ENCODE peak calls at places on chromosome 16, in eight cellular contexts. One of them, this sample, is unnamed.

GRCh38 chr16:11079657-11080187 is 135.4 kb downstream of the CLEC16A start:
- DNase-seq in OCI-LY7: no peak
- DNase-seq in colonic mucosa: no peak
- DNase-seq in HL-60: no peak
- DNase-seq in stomach: no peak
- DNase-seq in kidney epithelial cell: no peak
- DNase-seq in AG04450: peak; percentile 93
- DNase-seq in iPS DF 6.9: no peak
- DNase-seq in this sample: peak; percentile 93

GRCh38 chr16:22684282-22685161 is 129.4 kb upstream of the HS3ST2 start:
- DNase-seq in HL-60: no peak
- DNase-seq in kidney epithelial cell: no peak
- DNase-seq in AG04450: no peak
- DNase-seq in iPS DF 6.9: no peak
- DNase-seq in colonic mucosa: no peak
- DNase-seq in stomach: no peak
- DNase-seq in OCI-LY7: no peak
- DNase-seq in this sample: no peak

GRCh38 chr16:27526169-27526568 is 23.5 kb downstream of the GTF3C1 start:
- DNase-seq in AG04450: no peak
- DNase-seq in kidney epithelial cell: no peak
- DNase-seq in HL-60: no peak
- DNase-seq in OCI-LY7: no peak
- DNase-seq in iPS DF 6.9: no peak
- DNase-seq in colonic mucosa: no peak
- DNase-seq in stomach: peak; percentile 30
- DNase-seq in this sample: no peak

GRCh38 chr16:52439171-52439701 is 107.7 kb downstream of the TOX3 start:
- DNase-seq in stomach: no peak
- DNase-seq in AG04450: no peak
- DNase-seq in iPS DF 6.9: no peak
- DNase-seq in HL-60: no peak
- DNase-seq in colonic mucosa: no peak
- DNase-seq in kidney epithelial cell: no peak
- DNase-seq in OCI-LY7: peak; percentile 5
- DNase-seq in this sample: no peak

GRCh38 chr16:67287960-67288359 is 8.6 kb downstream of the PLEKHG4 start:
- DNase-seq in HL-60: no peak
- DNase-seq in AG04450: no peak
- DNase-seq in kidney epithelial cell: no peak
- DNase-seq in stomach: no peak
- DNase-seq in colonic mucosa: no peak
- DNase-seq in OCI-LY7: no peak
- DNase-seq in iPS DF 6.9: no peak
- DNase-seq in this sample: no peak

GRCh38 chr16:81588326-81589081 is 143.9 kb downstream of the CMIP start:
- DNase-seq in iPS DF 6.9: no peak
- DNase-seq in kidney epithelial cell: no peak
- DNase-seq in colonic mucosa: no peak
- DNase-seq in AG04450: no peak
- DNase-seq in stomach: no peak
- DNase-seq in HL-60: no peak
- DNase-seq in OCI-LY7: no peak
- DNase-seq in this sample: no peak

GRCh38 chr16:12801511-12802042 is 2.1 kb downstream of the CPPED1 start:
- DNase-seq in stomach: no peak
- DNase-seq in HL-60: peak; percentile 91
- DNase-seq in AG04450: no peak
- DNase-seq in iPS DF 6.9: no peak
- DNase-seq in kidney epithelial cell: no peak
- DNase-seq in OCI-LY7: peak; percentile 14
- DNase-seq in colonic mucosa: peak; percentile 31
- DNase-seq in this sample: peak; percentile 16

GRCh38 chr16:78509965-78510364 is 410.5 kb downstream of the WWOX start:
- DNase-seq in stomach: no peak
- DNase-seq in kidney epithelial cell: no peak
- DNase-seq in AG04450: no peak
- DNase-seq in iPS DF 6.9: no peak
- DNase-seq in colonic mucosa: no peak
- DNase-seq in HL-60: no peak
- DNase-seq in OCI-LY7: no peak
- DNase-seq in this sample: no peak

GRCh38 chr16:57753448-57754353 is 18.1 kb downstream of the KATNB1 start:
- DNase-seq in AG04450: no peak
- DNase-seq in colonic mucosa: no peak
- DNase-seq in HL-60: no peak
- DNase-seq in stomach: no peak
- DNase-seq in OCI-LY7: no peak
- DNase-seq in iPS DF 6.9: no peak
- DNase-seq in kidney epithelial cell: no peak
- DNase-seq in this sample: no peak

GRCh38 chr16:31009120-31009519 is 1.3 kb downstream of the STX1B start:
- DNase-seq in colonic mucosa: no peak
- DNase-seq in kidney epithelial cell: no peak
- DNase-seq in stomach: no peak
- DNase-seq in OCI-LY7: no peak
- DNase-seq in AG04450: no peak
- DNase-seq in HL-60: no peak
- DNase-seq in iPS DF 6.9: no peak
- DNase-seq in this sample: no peak

GRCh38 chr16:10859650-10860049 is 17.4 kb upstream of the CIITA start:
- DNase-seq in colonic mucosa: no peak
- DNase-seq in HL-60: no peak
- DNase-seq in stomach: no peak
- DNase-seq in kidney epithelial cell: no peak
- DNase-seq in OCI-LY7: no peak
- DNase-seq in iPS DF 6.9: no peak
- DNase-seq in AG04450: no peak
- DNase-seq in this sample: no peak

GRCh38 chr16:78365376-78365775 is 265.9 kb downstream of the WWOX start:
- DNase-seq in iPS DF 6.9: no peak
- DNase-seq in colonic mucosa: no peak
- DNase-seq in AG04450: no peak
- DNase-seq in HL-60: no peak
- DNase-seq in OCI-LY7: no peak
- DNase-seq in kidney epithelial cell: no peak
- DNase-seq in stomach: no peak
- DNase-seq in this sample: no peak

GRCh38 chr16:30875881-30876791 is 17.7 kb downstream of the BCL7C start:
- DNase-seq in stomach: no peak
- DNase-seq in OCI-LY7: peak; percentile 80
- DNase-seq in kidney epithelial cell: no peak
- DNase-seq in iPS DF 6.9: no peak
- DNase-seq in AG04450: no peak
- DNase-seq in HL-60: peak; percentile 67
- DNase-seq in colonic mucosa: peak; percentile 38
- DNase-seq in this sample: no peak

GRCh38 chr16:88769617-88770458 is 15.2 kb downstream of the PIEZO1 start:
- DNase-seq in AG04450: no peak
- DNase-seq in colonic mucosa: peak; percentile 76
- DNase-seq in OCI-LY7: peak; percentile 75
- DNase-seq in iPS DF 6.9: no peak
- DNase-seq in kidney epithelial cell: no peak
- DNase-seq in stomach: no peak
- DNase-seq in HL-60: peak; percentile 14
- DNase-seq in this sample: no peak

GRCh38 chr16:11836653-11837244 is 14.6 kb downstream of the RSL1D1 start:
- DNase-seq in iPS DF 6.9: no peak
- DNase-seq in colonic mucosa: no peak
- DNase-seq in HL-60: no peak
- DNase-seq in kidney epithelial cell: peak; percentile 43
- DNase-seq in OCI-LY7: no peak
- DNase-seq in AG04450: no peak
- DNase-seq in stomach: no peak
- DNase-seq in this sample: peak; percentile 95

GRCh38 chr16:11092788-11093577 is 148.6 kb downstream of the CLEC16A start:
- DNase-seq in colonic mucosa: no peak
- DNase-seq in stomach: no peak
- DNase-seq in HL-60: no peak
- DNase-seq in kidney epithelial cell: no peak
- DNase-seq in OCI-LY7: no peak
- DNase-seq in iPS DF 6.9: no peak
- DNase-seq in AG04450: no peak
- DNase-seq in this sample: no peak

GRCh38 chr16:132120-132519 is 6.4 kb downstream of the NPRL3 start:
- DNase-seq in stomach: no peak
- DNase-seq in AG04450: no peak
- DNase-seq in OCI-LY7: no peak
- DNase-seq in HL-60: no peak
- DNase-seq in colonic mucosa: no peak
- DNase-seq in kidney epithelial cell: no peak
- DNase-seq in iPS DF 6.9: no peak
- DNase-seq in this sample: no peak

GRCh38 chr16:53372942-53373871 is 61.1 kb upstream of the RBL2 start:
- DNase-seq in iPS DF 6.9: no peak
- DNase-seq in HL-60: no peak
- DNase-seq in kidney epithelial cell: no peak
- DNase-seq in AG04450: no peak
- DNase-seq in stomach: peak; percentile 85
- DNase-seq in colonic mucosa: peak; percentile 90
- DNase-seq in OCI-LY7: no peak
- DNase-seq in this sample: no peak

GRCh38 chr16:54505479-54506247 is 219.1 kb upstream of the IRX3 start:
- DNase-seq in iPS DF 6.9: no peak
- DNase-seq in AG04450: no peak
- DNase-seq in colonic mucosa: no peak
- DNase-seq in HL-60: no peak
- DNase-seq in kidney epithelial cell: no peak
- DNase-seq in OCI-LY7: no peak
- DNase-seq in stomach: no peak
- DNase-seq in this sample: no peak

GRCh38 chr16:19677403-19677802 is 40.6 kb downstream of the KNOP1 start:
- DNase-seq in OCI-LY7: no peak
- DNase-seq in HL-60: no peak
- DNase-seq in iPS DF 6.9: no peak
- DNase-seq in colonic mucosa: no peak
- DNase-seq in kidney epithelial cell: no peak
- DNase-seq in AG04450: no peak
- DNase-seq in stomach: no peak
- DNase-seq in this sample: no peak

GRCh38 chr16:19666451-19666850 is 51.6 kb downstream of the KNOP1 start:
- DNase-seq in stomach: no peak
- DNase-seq in colonic mucosa: no peak
- DNase-seq in OCI-LY7: no peak
- DNase-seq in AG04450: no peak
- DNase-seq in HL-60: no peak
- DNase-seq in kidney epithelial cell: no peak
- DNase-seq in iPS DF 6.9: no peak
- DNase-seq in this sample: no peak

GRCh38 chr16:19674485-19674884 is 43.5 kb downstream of the KNOP1 start:
- DNase-seq in HL-60: no peak
- DNase-seq in AG04450: no peak
- DNase-seq in colonic mucosa: no peak
- DNase-seq in kidney epithelial cell: no peak
- DNase-seq in OCI-LY7: no peak
- DNase-seq in iPS DF 6.9: no peak
- DNase-seq in stomach: no peak
- DNase-seq in this sample: no peak

GRCh38 chr16:19672378-19672777 is 45.6 kb downstream of the KNOP1 start:
- DNase-seq in iPS DF 6.9: no peak
- DNase-seq in stomach: no peak
- DNase-seq in HL-60: no peak
- DNase-seq in colonic mucosa: no peak
- DNase-seq in AG04450: no peak
- DNase-seq in OCI-LY7: no peak
- DNase-seq in kidney epithelial cell: no peak
- DNase-seq in this sample: no peak
- H3K4me3 ChIP-seq in iPS DF 6.9: no peak overlapping the region
- H3K4me3 ChIP-seq in stomach: no peak overlapping the region
- H3K4me3 ChIP-seq in HL-60: no peak overlapping the region
- H3K4me3 ChIP-seq in colonic mucosa: no peak overlapping the region
- H3K4me3 ChIP-seq in AG04450: no peak overlapping the region
- H3K4me3 ChIP-seq in OCI-LY7: no peak overlapping the region
- H3K4me3 ChIP-seq in kidney epithelial cell: no peak overlapping the region
- H3K4me3 ChIP-seq in this sample: no peak overlapping the region

DNA sequence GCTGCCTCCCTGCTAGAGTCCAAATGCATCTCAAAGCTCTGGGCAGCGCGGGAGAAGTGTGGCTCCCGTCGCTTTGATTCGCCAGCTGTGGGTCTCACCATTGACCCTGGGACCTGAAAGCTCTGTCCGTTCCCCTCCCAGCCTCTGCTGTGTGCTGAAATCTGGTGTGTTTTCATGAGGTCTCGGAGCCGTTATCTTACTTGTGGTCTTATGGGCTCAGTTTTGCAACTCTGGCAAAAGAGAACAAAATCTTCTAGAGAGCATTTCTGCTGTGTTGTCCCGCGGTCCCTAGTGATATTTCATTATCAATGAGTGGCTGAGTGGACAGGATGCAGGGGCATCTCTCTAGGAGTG is 13.3 kb downstream of the CRISPLD2 start:
- DNase-seq in kidney epithelial cell: no peak
- DNase-seq in OCI-LY7: no peak
- DNase-seq in AG04450: no peak
- DNase-seq in HL-60: peak; percentile 32
- DNase-seq in iPS DF 6.9: no peak
- DNase-seq in colonic mucosa: no peak
- DNase-seq in stomach: no peak
- DNase-seq in this sample: no peak
- H3K4me3 ChIP-seq in kidney epithelial cell: no peak overlapping the region
- H3K4me3 ChIP-seq in OCI-LY7: no peak overlapping the region
- H3K4me3 ChIP-seq in AG04450: peak overlapping the region; percentile 45
- H3K4me3 ChIP-seq in HL-60: no peak overlapping the region
- H3K4me3 ChIP-seq in iPS DF 6.9: no peak overlapping the region
- H3K4me3 ChIP-seq in colonic mucosa: no peak overlapping the region
- H3K4me3 ChIP-seq in stomach: no peak overlapping the region
- H3K4me3 ChIP-seq in this sample: no peak overlapping the region

DNA sequence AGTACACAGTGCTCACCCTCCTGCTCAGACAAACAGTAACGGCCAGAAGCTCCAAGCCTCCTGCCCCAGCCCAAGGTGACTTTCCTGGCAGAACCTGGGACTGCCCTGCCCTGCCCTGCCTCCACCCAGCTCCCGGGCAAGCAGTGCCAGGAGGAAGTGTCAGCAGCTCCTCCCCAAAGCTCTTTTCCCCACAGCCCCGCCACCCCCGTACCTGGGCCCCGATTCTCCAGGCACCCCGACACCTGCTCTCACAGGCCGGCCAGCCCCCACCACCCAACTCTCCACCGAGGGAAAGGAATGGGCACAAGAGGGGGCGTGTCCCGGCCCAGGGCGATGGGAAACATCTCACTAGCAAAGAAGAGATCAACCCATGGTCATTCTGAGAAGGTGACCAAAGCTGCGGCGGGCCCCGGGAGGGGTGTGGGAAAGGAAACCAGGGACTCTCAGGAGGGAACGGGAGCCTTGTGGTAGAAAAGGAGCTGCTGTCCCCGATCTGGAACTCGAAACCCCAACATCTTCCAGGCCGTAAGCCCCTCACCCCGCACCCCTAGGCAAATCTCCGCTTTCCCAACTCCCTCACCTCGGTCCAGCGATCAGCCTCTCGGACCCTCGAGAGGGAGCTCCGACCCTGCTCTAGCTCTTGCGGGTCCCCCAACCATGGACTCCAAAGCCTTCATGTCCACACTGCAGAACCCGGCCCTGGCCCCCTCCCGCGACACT is 1.2 kb downstream of the BCAR1 start:
- DNase-seq in stomach: peak; percentile 90
- DNase-seq in kidney epithelial cell: no peak
- DNase-seq in AG04450: no peak
- DNase-seq in OCI-LY7: no peak
- DNase-seq in colonic mucosa: peak; percentile 87
- DNase-seq in HL-60: no peak
- DNase-seq in iPS DF 6.9: no peak
- DNase-seq in this sample: no peak
- H3K4me3 ChIP-seq in stomach: peak overlapping the region; percentile 80
- H3K4me3 ChIP-seq in kidney epithelial cell: peak overlapping the region; percentile 88
- H3K4me3 ChIP-seq in AG04450: peak overlapping the region; percentile 84
- H3K4me3 ChIP-seq in OCI-LY7: peak overlapping the region; percentile 81
- H3K4me3 ChIP-seq in colonic mucosa: peak overlapping the region; percentile 91
- H3K4me3 ChIP-seq in HL-60: no peak overlapping the region
- H3K4me3 ChIP-seq in iPS DF 6.9: peak overlapping the region; percentile 86
- H3K4me3 ChIP-seq in this sample: peak overlapping the region; percentile 70

GRCh38 chr16:25959216-25959615 is 267.5 kb downstream of the HS3ST4 start:
- DNase-seq in kidney epithelial cell: no peak
- DNase-seq in AG04450: no peak
- DNase-seq in stomach: no peak
- DNase-seq in colonic mucosa: peak; percentile 20
- DNase-seq in OCI-LY7: no peak
- DNase-seq in iPS DF 6.9: no peak
- DNase-seq in HL-60: no peak
- DNase-seq in this sample: no peak
- H3K4me3 ChIP-seq in kidney epithelial cell: no peak overlapping the region
- H3K4me3 ChIP-seq in AG04450: no peak overlapping the region
- H3K4me3 ChIP-seq in stomach: no peak overlapping the region
- H3K4me3 ChIP-seq in colonic mucosa: no peak overlapping the region
- H3K4me3 ChIP-seq in OCI-LY7: no peak overlapping the region
- H3K4me3 ChIP-seq in iPS DF 6.9: no peak overlapping the region
- H3K4me3 ChIP-seq in HL-60: no peak overlapping the region
- H3K4me3 ChIP-seq in this sample: no peak overlapping the region